ENCODE peak calls at places on chromosomes 6 and 20, in eight cellular contexts. Z is HepG2, H is SK-N-SH, O is HCT116, Y is H1, T is endothelial cell of umbilical vein, I is GM12878, F is K562. K is an unnamed sample.

GRCh38 chr6:135054238-135054574 is 416 bp downstream of the HBS1L start:
- DNase-seq in Z (peak), H (no peak), O (no peak), Y (no peak), T (no peak), I (no peak), F (peak), K (no peak)

GRCh38 chr6:124943658-124944057 is 18.6 kb upstream of the RNF217 start:
- DNase-seq in Z (no peak), H (no peak), O (no peak), Y (no peak), T (no peak), I (no peak), F (no peak), K (no peak)

GRCh38 chr6:107822154-107823046 is 1.7 kb downstream of the SCML4 start:
- DNase-seq in Z (no peak), H (no peak), O (no peak), Y (no peak), T (no peak), I (peak), F (no peak), K (no peak)

GRCh38 chr6:111990214-111990613 is 63.7 kb upstream of the CCN6 start:
- DNase-seq in Z (no peak), H (no peak), O (no peak), Y (no peak), T (no peak), I (no peak), F (no peak), K (no peak)

GRCh38 chr20:63206878-63207277 is 9.1 kb downstream of the YTHDF1 start:
- DNase-seq in Z (no peak), H (no peak), O (no peak), Y (no peak), T (no peak), I (no peak), F (no peak), K (no peak)

GRCh38 chr20:5864873-5865582 is 85.3 kb downstream of the TRMT6 start:
- DNase-seq in Z (no peak), H (no peak), O (no peak), Y (no peak), T (peak), I (no peak), F (no peak), K (no peak)

GRCh38 chr6:105993769-105994521 is 92.2 kb upstream of the PRDM1 start:
- DNase-seq in Z (no peak), H (peak), O (no peak), Y (no peak), T (peak), I (no peak), F (no peak), K (no peak)

GRCh38 chr6:32614366-32615081 is 22.7 kb upstream of the HLA-DQA1 start:
- DNase-seq in Z (no peak), H (no peak), O (no peak), Y (no peak), T (no peak), I (no peak), F (no peak), K (no peak)

GRCh38 chr6:113813207-113813606 is 43.9 kb upstream of the MARCKS start:
- DNase-seq in Z (no peak), H (no peak), O (no peak), Y (no peak), T (no peak), I (no peak), F (no peak), K (no peak)

GRCh38 chr6:72825265-72825918 is 203.5 kb downstream of the KCNQ5 start:
- DNase-seq in Z (no peak), H (no peak), O (no peak), Y (no peak), T (peak), I (peak), F (no peak), K (no peak)

GRCh38 chr20:57895161-57895855 is 185.5 kb upstream of the PMEPA1 start:
- DNase-seq in Z (no peak), H (no peak), O (no peak), Y (no peak), T (no peak), I (no peak), F (no peak), K (no peak)

GRCh38 chr6:46104209-46104608 is 25.6 kb upstream of the ENPP4 start:
- DNase-seq in Z (no peak), H (no peak), O (no peak), Y (no peak), T (no peak), I (peak), F (no peak), K (no peak)

GRCh38 chr20:23061713-23062561 is 12.5 kb upstream of the THBD start:
- DNase-seq in Z (peak), H (no peak), O (no peak), Y (no peak), T (peak), I (no peak), F (no peak), K (no peak)

GRCh38 chr6:51450248-51450957 is 631.7 kb downstream of the TFAP2B start:
- DNase-seq in Z (no peak), H (no peak), O (no peak), Y (no peak), T (no peak), I (peak), F (no peak), K (no peak)

GRCh38 chr6:73511796-73512195 is 9.0 kb downstream of the EEF1A1 start:
- DNase-seq in Z (no peak), H (no peak), O (no peak), Y (no peak), T (peak), I (no peak), F (no peak), K (no peak)

GRCh38 chr6:105179244-105180065 is at the start of gene POPDC3:
- DNase-seq in Z (no peak), H (peak), O (no peak), Y (no peak), T (no peak), I (no peak), F (no peak), K (no peak)

GRCh38 chr6:94323853-94324252 is 904.5 kb upstream of the EPHA7 start:
- DNase-seq in Z (no peak), H (no peak), O (no peak), Y (no peak), T (peak), I (no peak), F (no peak), K (no peak)

GRCh38 chr6:157253699-157254098 is 69.6 kb downstream of the TMEM242 start:
- DNase-seq in Z (no peak), H (no peak), O (no peak), Y (no peak), T (no peak), I (no peak), F (no peak), K (no peak)

GRCh38 chr6:147170269-147170668 is 33.9 kb upstream of the STXBP5 start:
- DNase-seq in Z (no peak), H (no peak), O (no peak), Y (no peak), T (no peak), I (no peak), F (no peak), K (no peak)

GRCh38 chr6:76682842-76683241 is 610.4 kb upstream of the IMPG1 start:
- DNase-seq in Z (peak), H (no peak), O (peak), Y (no peak), T (peak), I (no peak), F (no peak), K (no peak)

GRCh38 chr6:143745160-143746133 is 67.7 kb downstream of the PHACTR2 start:
- DNase-seq in Z (peak), H (peak), O (peak), Y (no peak), T (peak), I (no peak), F (no peak), K (peak)

GRCh38 chr6:143575440-143575839 is 63.9 kb upstream of the FUCA2 start:
- DNase-seq in Z (peak), H (peak), O (peak), Y (no peak), T (peak), I (peak), F (peak), K (peak)

GRCh38 chr6:149903938-149904611 is 6.2 kb upstream of the RAET1E start:
- DNase-seq in Z (no peak), H (no peak), O (no peak), Y (no peak), T (no peak), I (no peak), F (no peak), K (no peak)

GRCh38 chr6:47041741-47042140 is 391 bp downstream of the ADGRF1 start:
- DNase-seq in Z (no peak), H (no peak), O (no peak), Y (no peak), T (no peak), I (no peak), F (no peak), K (no peak)

GRCh38 chr6:10610289-10610688 is 84.1 kb downstream of the C6orf52 start:
- DNase-seq in Z (no peak), H (no peak), O (no peak), Y (no peak), T (no peak), I (no peak), F (no peak), K (no peak)

GRCh38 chr6:129938242-129939020 is 77.3 kb upstream of the TMEM244 start:
- DNase-seq in Z (no peak), H (no peak), O (no peak), Y (no peak), T (no peak), I (no peak), F (no peak), K (no peak)

GRCh38 chr6:41936073-41936837 is 5.4 kb downstream of the CCND3 start:
- DNase-seq in Z (peak), H (peak), O (peak), Y (no peak), T (peak), I (peak), F (peak), K (no peak)

GRCh38 chr6:110140650-110141049 is 38.8 kb downstream of the WASF1 start:
- DNase-seq in Z (no peak), H (no peak), O (peak), Y (no peak), T (peak), I (no peak), F (peak), K (no peak)

GRCh38 chr6:105099371-105099770 is 80.4 kb downstream of the POPDC3 start:
- DNase-seq in Z (no peak), H (no peak), O (no peak), Y (no peak), T (no peak), I (no peak), F (no peak), K (no peak)

GRCh38 chr6:15372932-15373331 is 127.1 kb downstream of the JARID2 start:
- DNase-seq in Z (no peak), H (no peak), O (no peak), Y (no peak), T (no peak), I (no peak), F (no peak), K (no peak)
- H3K9ac ChIP-seq in Z (no peak), H (no peak), O (no peak), Y (no peak), T (no peak), I (no peak), F (no peak), K (no peak)

GRCh38 chr6:95577317-95578105 is at the start of gene MANEA:
- DNase-seq in Z (peak), H (peak), O (peak), Y (peak), T (peak), I (peak), F (peak), K (no peak)
- TF ChIP-seq POLR2AphosphoS5 in Z (peak), H (peak), O (peak), Y (peak), T (peak), I (peak), F (peak), K (peak)

GRCh38 chr20:34216382-34216742 is 24.9 kb upstream of the ASIP start:
- DNase-seq in Z (no peak), H (peak), O (no peak), Y (no peak), T (no peak), I (no peak), F (no peak), K (no peak)
- H3K27ac ChIP-seq in Z (no peak), H (peak), O (peak), Y (no peak), T (no peak), I (no peak), F (peak), K (no peak)

GRCh38 chr6:155782739-155783459 is 327.3 kb upstream of the NOX3 start:
- DNase-seq in Z (no peak), H (no peak), O (no peak), Y (no peak), T (no peak), I (no peak), F (no peak), K (no peak)
- H3K9ac ChIP-seq in Z (no peak), H (peak), O (peak), Y (no peak), T (no peak), I (no peak), F (no peak), K (no peak)

DNA sequence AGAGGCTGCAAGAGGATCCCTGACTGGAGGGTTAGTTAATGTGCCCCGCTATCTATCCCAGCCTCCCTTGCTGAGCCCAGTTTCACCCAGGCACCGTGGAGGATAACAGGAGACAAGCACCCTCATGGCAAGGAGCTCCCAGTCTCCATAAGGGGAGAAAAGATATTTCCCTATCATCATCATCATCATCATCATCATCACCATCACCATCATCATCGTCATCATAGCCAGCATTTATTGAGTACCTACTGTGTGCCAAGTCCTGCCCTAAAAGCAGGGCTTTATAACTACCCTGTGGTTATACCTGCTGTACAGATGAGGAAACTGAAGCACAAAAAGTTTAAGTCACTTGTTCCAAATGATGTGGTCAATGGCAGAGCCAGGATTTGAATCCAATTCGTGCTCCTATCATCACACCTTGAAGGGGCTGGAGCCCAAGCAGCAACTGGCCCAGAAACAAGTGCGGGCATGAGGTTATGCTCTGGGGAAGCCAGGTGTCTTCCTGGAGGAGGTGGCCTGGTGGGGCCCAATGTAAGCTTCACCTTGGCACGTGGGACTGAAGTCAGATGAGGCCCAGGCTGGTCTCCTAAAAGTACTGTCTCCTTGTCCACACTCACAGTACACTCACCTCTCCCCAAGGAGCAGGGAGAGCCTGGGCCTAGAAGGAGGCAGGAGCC is 10.0 kb downstream of the GLP1R start:
- DNase-seq in Z (no peak), H (no peak), O (no peak), Y (no peak), T (no peak), I (no peak), F (no peak), K (no peak)
- TF ChIP-seq POLR2AphosphoS5 in Z (no peak), H (no peak), O (no peak), Y (no peak), T (no peak), I (no peak), F (no peak), K (no peak)

K was measured in SK-N-MC.